ENCODE peak calls at places on chromosomes 5 and 9, in nine cellular contexts. F is mammary epithelial cell; T is ovary; E is fibroblast of lung; M is CD4-positive, alpha-beta memory T cell; X is prostate gland; D is stomach; L is uterus; K is CD8-positive, alpha-beta memory T cell. C is an unnamed sample.

GRCh38 chr9:26579047-26579446 is 313.6 kb downstream of the CAAP1 start:
- DNase-seq in F (no peak), T (no peak), E (no peak), M (no peak), X (no peak), D (no peak), L (no peak), K (no peak), C (peak)

GRCh38 chr9:82273121-82273520 is 284.5 kb downstream of the SPATA31D1 start:
- DNase-seq in F (peak), T (no peak), E (peak), M (no peak), X (no peak), D (no peak), L (no peak), K (no peak), C (no peak)

GRCh38 chr5:5432020-5432707 is 9.7 kb downstream of the ICE1 start:
- DNase-seq in F (peak), T (no peak), E (peak), M (no peak), X (no peak), D (no peak), L (no peak), K (no peak), C (no peak)

GRCh38 chr5:51380603-51381207 is 2.5 kb upstream of the ISL1 start:
- DNase-seq in F (no peak), T (no peak), E (no peak), M (no peak), X (no peak), D (peak), L (no peak), K (no peak), C (peak)

GRCh38 chr9:15182003-15182695 is 124.9 kb downstream of the TTC39B start:
- DNase-seq in F (no peak), T (no peak), E (no peak), M (no peak), X (no peak), D (no peak), L (no peak), K (no peak), C (no peak)

GRCh38 chr9:124281934-124282351 is 24.2 kb downstream of the NEK6 start:
- DNase-seq in F (no peak), T (no peak), E (peak), M (no peak), X (no peak), D (peak), L (no peak), K (no peak), C (no peak)

GRCh38 chr5:93395891-93396465 is 185.0 kb downstream of the NR2F1-AS1 start:
- DNase-seq in F (no peak), T (no peak), E (peak), M (no peak), X (no peak), D (no peak), L (no peak), K (no peak), C (no peak)

GRCh38 chr5:136984772-136985455 is 514.2 kb downstream of the SPOCK1 start:
- DNase-seq in F (no peak), T (no peak), E (no peak), M (no peak), X (no peak), D (no peak), L (no peak), K (no peak), C (no peak)

GRCh38 chr9:3337515-3337914 is 188.3 kb downstream of the RFX3 start:
- DNase-seq in F (peak), T (no peak), E (peak), M (no peak), X (no peak), D (no peak), L (no peak), K (no peak), C (peak)

GRCh38 chr5:40436535-40437237 is 243.0 kb upstream of the PTGER4 start:
- DNase-seq in F (no peak), T (no peak), E (no peak), M (peak), X (no peak), D (no peak), L (no peak), K (peak), C (no peak)

GRCh38 chr9:107465467-107466451 is 23.8 kb downstream of the KLF4 start:
- DNase-seq in F (peak), T (peak), E (peak), M (no peak), X (peak), D (peak), L (peak), K (no peak), C (no peak)

GRCh38 chr5:173825215-173825865 is 62.8 kb upstream of the CPEB4 start:
- DNase-seq in F (no peak), T (no peak), E (peak), M (no peak), X (no peak), D (no peak), L (no peak), K (no peak), C (peak)

GRCh38 chr5:149938791-149939358 is 5.7 kb downstream of the PDE6A start:
- DNase-seq in F (peak), T (no peak), E (peak), M (no peak), X (peak), D (no peak), L (no peak), K (no peak), C (no peak)

GRCh38 chr5:146877783-146878470 is 630 bp downstream of the PPP2R2B start:
- DNase-seq in F (no peak), T (no peak), E (peak), M (peak), X (no peak), D (no peak), L (peak), K (peak), C (no peak)

GRCh38 chr5:143889986-143890385 is 78.0 kb downstream of the HMHB1 start:
- DNase-seq in F (peak), T (no peak), E (peak), M (no peak), X (no peak), D (no peak), L (no peak), K (no peak), C (no peak)

GRCh38 chr9:136859821-136860269 is 6.3 kb downstream of the EDF1 start:
- DNase-seq in F (no peak), T (no peak), E (no peak), M (peak), X (no peak), D (no peak), L (no peak), K (no peak), C (no peak)

GRCh38 chr5:36948650-36949049 is 72.1 kb downstream of the NIPBL start:
- DNase-seq in F (no peak), T (no peak), E (peak), M (no peak), X (no peak), D (no peak), L (no peak), K (no peak), C (no peak)

GRCh38 chr9:137167752-137168574 is 1.9 kb downstream of the LRRC26 start:
- DNase-seq in F (no peak), T (peak), E (no peak), M (no peak), X (no peak), D (peak), L (no peak), K (no peak), C (peak)

GRCh38 chr9:136696502-136696901 is 9.2 kb upstream of the AGPAT2 start:
- DNase-seq in F (no peak), T (peak), E (no peak), M (no peak), X (no peak), D (no peak), L (no peak), K (no peak), C (peak)

GRCh38 chr5:15885156-15885555 is 294.4 kb downstream of the MARCHF11 start:
- DNase-seq in F (peak), T (no peak), E (peak), M (no peak), X (no peak), D (no peak), L (no peak), K (no peak), C (no peak)

GRCh38 chr5:31487510-31487909 is 44.4 kb downstream of the DROSHA start:
- DNase-seq in F (no peak), T (no peak), E (no peak), M (no peak), X (no peak), D (no peak), L (no peak), K (no peak), C (no peak)

GRCh38 chr5:175800656-175801081 is 70.7 kb upstream of the CPLX2 start:
- DNase-seq in F (peak), T (no peak), E (peak), M (no peak), X (no peak), D (no peak), L (no peak), K (no peak), C (no peak)

GRCh38 chr5:74415695-74416102 is 224.8 kb downstream of the ENC1 start:
- DNase-seq in F (no peak), T (no peak), E (no peak), M (no peak), X (no peak), D (no peak), L (no peak), K (no peak), C (peak)

GRCh38 chr9:137492464-137493162 is 33.5 kb upstream of the NSMF start:
- DNase-seq in F (peak), T (no peak), E (no peak), M (no peak), X (no peak), D (no peak), L (no peak), K (no peak), C (peak)

GRCh38 chr5:30390095-30390494 is 803.4 kb upstream of the CDH6 start:
- DNase-seq in F (no peak), T (no peak), E (no peak), M (no peak), X (no peak), D (no peak), L (no peak), K (no peak), C (no peak)
- H3K27ac ChIP-seq in F (no peak), T (no peak), E (no peak), M (no peak), X (no peak), D (no peak), L (no peak), K (no peak), C (no peak)

GRCh38 chr5:126965487-126965886 is 64.9 kb downstream of the MARCHF3 start:
- DNase-seq in F (no peak), T (no peak), E (no peak), M (no peak), X (no peak), D (no peak), L (no peak), K (no peak), C (no peak)
- H3K27ac ChIP-seq in F (no peak), T (no peak), E (peak), M (no peak), X (no peak), D (no peak), L (no peak), K (no peak), C (no peak)

DNA sequence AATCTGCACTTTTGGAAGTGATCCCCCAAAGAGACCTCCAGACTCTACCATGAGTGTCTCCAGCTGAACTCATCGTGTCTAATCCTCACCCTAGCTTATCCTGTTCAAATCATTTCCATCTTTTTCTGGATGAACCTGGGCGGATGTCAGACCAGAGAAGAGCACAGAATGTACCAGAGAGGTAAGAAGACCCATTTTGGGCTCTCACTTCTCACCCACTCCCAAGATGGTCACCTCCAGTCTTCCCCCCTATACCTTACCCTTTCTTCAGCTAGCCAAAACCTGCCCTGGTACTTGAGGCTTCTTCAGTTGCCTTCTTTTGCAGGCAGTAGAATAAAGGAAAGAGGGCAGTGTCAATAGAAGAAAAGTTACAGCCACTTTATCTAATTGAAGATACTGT is 27.9 kb upstream of the ANXA2R start:
- DNase-seq in F (no peak), T (no peak), E (no peak), M (no peak), X (no peak), D (no peak), L (no peak), K (no peak), C (no peak)
- H3K27ac ChIP-seq in F (peak), T (peak), E (peak), M (peak), X (peak), D (no peak), L (peak), K (peak), C (peak)

DNA sequence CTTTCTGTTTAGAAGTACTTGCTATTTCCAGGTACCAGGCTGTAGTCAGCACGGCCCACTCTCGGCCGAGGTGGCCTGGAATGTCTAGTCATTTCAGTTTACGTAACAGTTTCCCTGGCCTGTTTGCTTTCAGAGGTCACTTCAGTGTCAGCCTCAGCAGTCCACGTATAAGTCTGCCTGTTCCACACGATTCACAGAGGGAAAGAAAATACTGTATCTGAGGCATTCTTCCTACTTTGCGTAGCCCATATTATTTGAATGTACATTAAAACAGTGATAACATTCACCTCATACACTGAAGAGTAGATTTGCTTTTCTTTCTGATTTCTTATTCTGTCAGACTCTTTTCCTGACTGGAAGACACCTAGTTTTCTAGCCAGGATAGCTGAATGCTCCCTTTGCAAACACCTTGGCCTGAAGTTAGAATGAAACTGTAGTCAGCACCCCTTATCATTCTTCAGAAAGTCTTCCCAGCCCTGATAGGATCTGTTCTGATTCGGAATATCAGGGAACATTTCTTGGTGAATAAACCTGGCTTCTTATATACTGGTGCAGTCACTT is 140.9 kb downstream of the AOPEP start:
- DNase-seq in F (peak), T (peak), E (peak), M (no peak), X (peak), D (peak), L (peak), K (no peak), C (peak)
- H3K27ac ChIP-seq in F (peak), T (peak), E (peak), M (no peak), X (peak), D (peak), L (peak), K (no peak), C (peak)

GRCh38 chr5:145495741-145496140 is 339.4 kb downstream of the PRELID2 start:
- DNase-seq in F (peak), T (no peak), E (peak), M (no peak), X (no peak), D (peak), L (no peak), K (no peak), C (peak)
- H3K27ac ChIP-seq in F (no peak), T (no peak), E (no peak), M (no peak), X (no peak), D (no peak), L (no peak), K (no peak), C (no peak)

C was measured in SJCRH30.